ENCODE peak calls at places on chromosome 20, in eight cellular contexts. K is PC-9, H is astrocyte, N is PC-3, G is K562, R is mesenchymal stem cell, O is HepG2, Q is neural progenitor cell. A is an unnamed sample.

GRCh38 chr20:35434085-35435005 is 3.7 kb downstream of the GDF5 start:
- DNase-seq in K (no peak), H (no peak), N (no peak), G (no peak), R (no peak), O (no peak), Q (no peak), A (no peak)

GRCh38 chr20:57990396-57990987 is 238.0 kb downstream of the ANKRD60 start:
- DNase-seq in K (peak; percentile 56), H (peak; percentile 85), N (peak; percentile 41), G (no peak), R (no peak), O (no peak), Q (no peak), A (peak; percentile 42)

GRCh38 chr20:41905186-41905585 is 287.0 kb upstream of the CHD6 start:
- DNase-seq in K (no peak), H (no peak), N (no peak), G (no peak), R (no peak), O (no peak), Q (no peak), A (no peak)

GRCh38 chr20:48718914-48719578 is 108.8 kb downstream of the PREX1 start:
- DNase-seq in K (no peak), H (no peak), N (peak; percentile 29), G (no peak), R (no peak), O (no peak), Q (no peak), A (no peak)

GRCh38 chr20:35575958-35576357 is 34.1 kb downstream of the ERGIC3 start:
- DNase-seq in K (peak; percentile 95), H (no peak), N (peak; percentile 92), G (no peak), R (no peak), O (peak; percentile 62), Q (no peak), A (no peak)

GRCh38 chr20:40749985-40750506 is 61.0 kb upstream of the MAFB start:
- DNase-seq in K (no peak), H (no peak), N (no peak), G (no peak), R (peak; percentile 43), O (no peak), Q (no peak), A (no peak)

GRCh38 chr20:63023836-63024571 is 17.2 kb upstream of the BHLHE23 start:
- DNase-seq in K (no peak), H (no peak), N (no peak), G (no peak), R (no peak), O (no peak), Q (no peak), A (no peak)

GRCh38 chr20:23926526-23926880 is 47.0 kb upstream of the CST5 start:
- DNase-seq in K (no peak), H (no peak), N (no peak), G (no peak), R (no peak), O (no peak), Q (no peak), A (no peak)

GRCh38 chr20:20195011-20195705 is 142.8 kb downstream of the CFAP61 start:
- DNase-seq in K (no peak), H (no peak), N (no peak), G (no peak), R (no peak), O (no peak), Q (no peak), A (no peak)

GRCh38 chr20:61810709-61811565 is 254.7 kb downstream of the TAF4 start:
- DNase-seq in K (no peak), H (no peak), N (no peak), G (no peak), R (no peak), O (no peak), Q (no peak), A (no peak)

GRCh38 chr20:44861547-44862006 is 23.9 kb upstream of the YWHAB start:
- DNase-seq in K (peak; percentile 39), H (peak; percentile 63), N (peak; percentile 45), G (peak; percentile 13), R (no peak), O (no peak), Q (no peak), A (no peak)

GRCh38 chr20:44858959-44859358 is 26.5 kb upstream of the YWHAB start:
- DNase-seq in K (no peak), H (no peak), N (no peak), G (peak; percentile 18), R (peak; percentile 11), O (no peak), Q (no peak), A (no peak)

GRCh38 chr20:44851545-44851944 is 34.0 kb upstream of the YWHAB start:
- DNase-seq in K (no peak), H (no peak), N (no peak), G (no peak), R (no peak), O (no peak), Q (no peak), A (no peak)

GRCh38 chr20:44856847-44857448 is 28.6 kb upstream of the YWHAB start:
- DNase-seq in K (no peak), H (no peak), N (peak; percentile 36), G (peak; percentile 55), R (no peak), O (no peak), Q (no peak), A (no peak)

GRCh38 chr20:44856442-44856841 is 29.1 kb upstream of the YWHAB start:
- DNase-seq in K (peak; percentile 71), H (no peak), N (peak; percentile 19), G (no peak), R (no peak), O (peak; percentile 73), Q (no peak), A (no peak)
- H3K27ac ChIP-seq in K (no peak overlapping the region), H (no peak overlapping the region), N (no peak overlapping the region), G (no peak overlapping the region), R (no peak overlapping the region), O (no peak overlapping the region), Q (no peak overlapping the region), A (no peak overlapping the region)

GRCh38 chr20:47149939-47150338 is 206.6 kb downstream of the ZMYND8 start:
- DNase-seq in K (no peak), H (no peak), N (no peak), G (no peak), R (no peak), O (no peak), Q (no peak), A (no peak)

GRCh38 chr20:47148059-47148458 is 208.4 kb downstream of the ZMYND8 start:
- DNase-seq in K (no peak), H (no peak), N (no peak), G (no peak), R (no peak), O (no peak), Q (no peak), A (no peak)

GRCh38 chr20:47154089-47154488 is 202.4 kb downstream of the ZMYND8 start:
- DNase-seq in K (no peak), H (no peak), N (no peak), G (no peak), R (no peak), O (no peak), Q (no peak), A (no peak)

GRCh38 chr20:47152078-47152477 is 204.4 kb downstream of the ZMYND8 start:
- DNase-seq in K (no peak), H (no peak), N (no peak), G (no peak), R (no peak), O (peak; percentile 27), Q (no peak), A (no peak)

DNA sequence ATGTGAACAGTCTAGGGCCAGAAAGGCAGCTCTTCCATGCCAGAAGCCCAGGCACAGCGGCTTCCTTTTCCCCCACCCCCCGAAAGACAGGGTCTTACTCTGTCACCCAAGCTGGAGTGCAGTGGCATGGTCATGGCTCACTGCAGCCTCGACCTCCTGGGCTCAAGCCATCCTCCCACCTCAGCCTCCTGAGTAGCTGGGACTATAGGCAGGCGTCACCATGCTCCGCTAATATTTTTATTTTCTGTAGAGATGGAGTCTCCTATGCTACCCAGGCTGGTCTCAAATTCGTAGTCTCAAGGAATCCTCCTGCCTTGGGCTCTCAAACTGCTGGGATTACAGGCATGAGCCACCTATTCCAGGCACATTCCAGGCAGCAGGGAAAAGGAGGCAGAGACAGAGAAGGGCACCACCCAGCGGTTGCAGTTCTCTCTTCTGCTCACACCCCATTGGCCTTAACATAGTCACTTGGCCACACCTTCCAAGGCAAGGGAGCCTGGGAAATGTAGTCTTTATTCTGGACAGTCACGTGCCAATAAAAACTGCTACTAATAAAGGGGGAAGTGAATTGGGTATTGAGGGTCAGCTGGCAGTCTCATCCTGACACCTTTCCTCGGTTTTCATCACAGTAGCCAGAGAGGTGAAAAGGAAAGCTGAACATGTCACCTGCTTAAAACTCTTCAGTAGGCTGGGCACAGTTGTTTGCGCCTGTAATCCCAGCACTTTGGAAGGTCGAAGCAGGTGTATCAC is 205.9 kb downstream of the ZMYND8 start:
- DNase-seq in K (peak; percentile 69), H (peak; percentile 54), N (peak; percentile 82), G (peak; percentile 74), R (peak; percentile 77), O (peak; percentile 86), Q (peak; percentile 91), A (no peak)
- H2AFZ ChIP-seq in K (no peak overlapping the region), H (no peak overlapping the region), N (no peak overlapping the region), G (peak overlapping the region; percentile 64), R (no peak overlapping the region), O (no peak overlapping the region), Q (no peak overlapping the region), A (no peak overlapping the region)

DNA sequence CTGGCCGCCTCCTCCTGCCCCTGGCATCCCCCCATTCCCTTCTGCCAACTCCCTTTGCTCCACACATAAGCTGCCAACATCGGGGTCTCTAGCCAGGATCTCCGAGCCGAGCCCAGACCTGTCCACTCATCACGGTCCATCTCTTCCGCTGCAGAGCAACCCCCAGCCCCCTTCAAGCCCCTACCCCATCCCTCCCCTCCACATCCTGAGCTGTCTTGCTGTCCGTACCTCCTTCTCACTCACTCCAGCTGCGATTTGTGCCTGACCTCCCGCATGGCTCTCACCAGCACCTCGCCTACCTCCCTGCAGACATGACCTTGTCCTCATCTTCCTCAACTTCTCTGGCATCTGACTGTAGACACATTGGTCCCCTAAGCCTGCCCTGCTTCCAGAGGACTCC is 68.7 kb downstream of the SRC start:
- DNase-seq in K (no peak), H (no peak), N (no peak), G (no peak), R (no peak), O (no peak), Q (no peak), A (no peak)
- H3K27ac ChIP-seq in K (no peak overlapping the region), H (no peak overlapping the region), N (no peak overlapping the region), G (no peak overlapping the region), R (no peak overlapping the region), O (no peak overlapping the region), Q (no peak overlapping the region), A (no peak overlapping the region)

GRCh38 chr20:31967830-31968249 is at the start of gene XKR7:
- DNase-seq in K (no peak), H (no peak), N (no peak), G (peak; percentile 29), R (no peak), O (no peak), Q (peak; percentile 59), A (no peak)

GRCh38 chr20:31972481-31973386 is 4.8 kb downstream of the XKR7 start:
- DNase-seq in K (no peak), H (no peak), N (no peak), G (no peak), R (no peak), O (no peak), Q (peak; percentile 78), A (no peak)

GRCh38 chr20:31966991-31967655 is 828 bp upstream of the XKR7 start:
- DNase-seq in K (no peak), H (no peak), N (no peak), G (no peak), R (no peak), O (no peak), Q (no peak), A (no peak)

GRCh38 chr20:31962741-31963140 is 5.2 kb upstream of the XKR7 start:
- DNase-seq in K (no peak), H (no peak), N (no peak), G (no peak), R (no peak), O (no peak), Q (no peak), A (no peak)

GRCh38 chr20:31968299-31969126 is 562 bp downstream of the XKR7 start:
- DNase-seq in K (no peak), H (peak; percentile 19), N (peak; percentile 61), G (peak; percentile 85), R (peak; percentile 76), O (peak; percentile 64), Q (peak; percentile 96), A (no peak)
- H2AFZ ChIP-seq in K (no peak overlapping the region), H (no peak overlapping the region), N (no peak overlapping the region), G (no peak overlapping the region), R (no peak overlapping the region), O (no peak overlapping the region), Q (no peak overlapping the region), A (no peak overlapping the region)

A was measured in keratinocyte.